ENCODE peak calls at places on chromosomes 13 and 19, in ten cellular contexts. E is central memory CD4-positive, alpha-beta T cell; G is dorsolateral prefrontal cortex; V is ascending aorta; Z is memory B cell; H is T follicular helper cell; D is KG1; U is left colon; B is GM20000; K is AG08396. S is an unnamed sample.

GRCh38 chr19:17522988-17523872 is 11.8 kb downstream of the PGLS start:
- DNase-seq in E (peak), G (no peak), B (peak), K (no peak), V (peak), H (no peak), U (peak), Z (peak), D (peak), S (peak)

GRCh38 chr13:41751734-41752445 is 209.0 kb downstream of the VWA8 start:
- DNase-seq in E (no peak), U (no peak), Z (no peak), K (no peak), D (no peak), B (no peak), V (no peak), G (no peak), H (no peak), S (no peak)

GRCh38 chr13:44815507-44816074 is 173.7 kb downstream of the NUFIP1 start:
- DNase-seq in G (no peak), U (no peak), E (no peak), D (no peak), K (peak), Z (no peak), H (no peak), V (peak), B (peak), S (no peak)

GRCh38 chr19:32626969-32627368 is 46.0 kb downstream of the PDCD5 start:
- DNase-seq in K (no peak), B (no peak), Z (no peak), H (no peak), E (no peak), U (no peak), V (no peak), G (no peak), D (no peak), S (no peak)

GRCh38 chr19:38979867-38980266 is 4.3 kb upstream of the FBXO17 start:
- DNase-seq in G (no peak), V (no peak), B (no peak), K (no peak), E (no peak), Z (no peak), U (no peak), H (no peak), D (no peak), S (no peak)

GRCh38 chr13:101140936-101141335 is 275.4 kb downstream of the NALCN start:
- DNase-seq in Z (no peak), D (no peak), B (no peak), K (no peak), V (no peak), U (no peak), H (no peak), E (no peak), G (no peak), S (no peak)

GRCh38 chr13:40016953-40017660 is 361.6 kb downstream of the COG6 start:
- DNase-seq in U (no peak), D (no peak), V (no peak), Z (no peak), B (no peak), K (no peak), E (no peak), H (no peak), G (no peak), S (no peak)

GRCh38 chr19:4454952-4455738 is 2.4 kb downstream of the UBXN6 start:
- DNase-seq in Z (no peak), K (no peak), D (no peak), E (no peak), U (no peak), B (no peak), V (peak), H (no peak), G (no peak), S (peak)

GRCh38 chr19:17296976-17297375 is 6.2 kb downstream of the ABHD8 start:
- DNase-seq in B (no peak), E (no peak), G (no peak), V (no peak), D (no peak), U (no peak), Z (no peak), K (no peak), H (no peak), S (no peak)

GRCh38 chr19:9622531-9622930 is 1.5 kb upstream of the ZNF561 start:
- DNase-seq in B (no peak), D (no peak), K (no peak), G (no peak), V (no peak), H (no peak), E (no peak), Z (no peak), U (no peak), S (no peak)

GRCh38 chr13:52344108-52344507 is 61.9 kb downstream of the THSD1 start:
- DNase-seq in G (no peak), H (no peak), K (no peak), U (no peak), D (no peak), E (no peak), B (no peak), Z (no peak), V (no peak), S (no peak)

S was measured in GM12891.